ENCODE peak calls at places on chromosomes 7 and 10, in four cellular contexts. X is HCT116, A is endothelial cell of umbilical vein, R is transverse colon. L is an unnamed sample.

GRCh38 chr7:96598421-96598820 is 111.2 kb downstream of the SEM1 start:
- DNase-seq in X (no peak), A (no peak), R (no peak), L (no peak)

GRCh38 chr7:98213296-98213873 is 2.1 kb downstream of the BHLHA15 start:
- DNase-seq in X (no peak), A (no peak), R (no peak), L (no peak)

GRCh38 chr10:69335063-69335587 is 56.8 kb downstream of the HK1 start:
- DNase-seq in X (no peak), A (peak), R (peak), L (no peak)

GRCh38 chr10:29634764-29635625 is at the start of gene SVIL:
- DNase-seq in X (no peak), A (peak), R (peak), L (peak)

GRCh38 chr10:11697718-11698527 is 44.3 kb upstream of the ECHDC3 start:
- DNase-seq in X (no peak), A (no peak), R (no peak), L (no peak)

GRCh38 chr7:21497072-21497471 is 45.8 kb upstream of the DNAH11 start:
- DNase-seq in X (peak), A (no peak), R (no peak), L (no peak)

GRCh38 chr10:48545462-48546145 is 59.3 kb downstream of the ARHGAP22 start:
- DNase-seq in X (no peak), A (no peak), R (no peak), L (no peak)

GRCh38 chr10:21926949-21927348 is 76.6 kb downstream of the DNAJC1 start:
- DNase-seq in X (no peak), A (peak), R (no peak), L (no peak)

GRCh38 chr10:122029503-122030199 is 40.7 kb downstream of the TACC2 start:
- DNase-seq in X (no peak), A (no peak), R (no peak), L (peak)

GRCh38 chr10:89550509-89550908 is 15.1 kb upstream of the SLC16A12 start:
- DNase-seq in X (no peak), A (no peak), R (no peak), L (no peak)

GRCh38 chr10:94363251-94363565 is 469 bp upstream of the NOC3L start:
- DNase-seq in X (no peak), A (no peak), R (no peak), L (no peak)
- TF ChIP-seq CTCF in X (no peak), A (no peak), R (peak), L (no peak)

GRCh38 chr10:4498763-4499251 is 327.2 kb upstream of the AKR1E2 start:
- DNase-seq in X (no peak), A (peak), R (no peak), L (peak)
- TF ChIP-seq POLR2AphosphoS5 in X (no peak), A (no peak), R (no peak), L (peak)

DNA sequence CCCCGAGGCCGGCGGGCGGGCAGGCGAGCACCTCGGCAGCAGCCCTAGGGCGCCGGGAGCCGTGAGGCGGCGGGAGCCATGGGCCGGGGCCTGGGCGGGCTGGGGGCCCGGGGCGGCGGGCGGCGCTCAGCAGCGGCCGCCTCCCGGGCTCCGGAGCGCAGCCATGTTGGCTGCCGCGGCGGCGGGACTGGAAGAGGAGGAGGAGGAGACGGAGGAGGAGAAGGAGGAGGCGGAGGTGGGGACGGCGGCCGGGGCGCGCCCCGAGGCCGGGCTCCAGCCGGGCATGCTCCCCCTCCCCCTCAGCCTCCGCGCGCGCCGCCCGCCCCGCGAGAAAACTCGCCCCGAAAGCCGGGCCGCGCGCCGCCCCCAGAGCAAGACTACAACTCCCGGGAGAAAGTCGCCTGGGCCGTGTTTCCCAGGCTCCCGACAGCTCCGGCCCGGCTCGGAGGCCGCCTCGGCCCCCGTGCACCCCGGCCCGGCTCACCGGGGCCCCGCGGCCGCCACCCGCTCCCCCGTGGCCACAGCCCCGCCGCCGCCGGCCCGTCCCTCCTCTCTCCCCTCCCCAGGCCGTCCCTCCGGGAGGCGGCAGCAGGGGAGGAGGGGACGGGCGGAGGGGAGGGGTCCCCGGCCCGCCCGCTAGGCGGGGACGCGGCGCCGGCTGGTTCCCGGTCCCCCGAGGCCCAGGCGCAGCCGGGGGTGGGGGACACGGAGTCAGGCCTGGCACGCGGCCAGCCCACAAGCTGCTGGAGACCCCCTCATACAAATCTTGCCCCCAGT is at the start of gene DLG5:
- DNase-seq in X (no peak), A (peak), R (peak), L (peak)
- H3K4me3 ChIP-seq in X (peak), A (peak), R (peak), L (peak)

GRCh38 chr7:74585844-74586243 is 71.7 kb upstream of the GTF2I start:
- DNase-seq in X (no peak), A (no peak), R (no peak), L (no peak)

GRCh38 chr7:74582447-74583039 is 75.0 kb upstream of the GTF2I start:
- DNase-seq in X (no peak), A (no peak), R (no peak), L (no peak)

GRCh38 chr7:74586258-74587200 is 71.0 kb upstream of the GTF2I start:
- DNase-seq in X (no peak), A (no peak), R (no peak), L (no peak)

GRCh38 chr7:74583630-74584029 is 73.9 kb upstream of the GTF2I start:
- DNase-seq in X (no peak), A (no peak), R (no peak), L (no peak)

GRCh38 chr7:74584160-74584954 is 73.2 kb upstream of the GTF2I start:
- DNase-seq in X (no peak), A (peak), R (no peak), L (no peak)
- TF ChIP-seq CTCF in X (no peak), A (no peak), R (peak), L (no peak)

DNA sequence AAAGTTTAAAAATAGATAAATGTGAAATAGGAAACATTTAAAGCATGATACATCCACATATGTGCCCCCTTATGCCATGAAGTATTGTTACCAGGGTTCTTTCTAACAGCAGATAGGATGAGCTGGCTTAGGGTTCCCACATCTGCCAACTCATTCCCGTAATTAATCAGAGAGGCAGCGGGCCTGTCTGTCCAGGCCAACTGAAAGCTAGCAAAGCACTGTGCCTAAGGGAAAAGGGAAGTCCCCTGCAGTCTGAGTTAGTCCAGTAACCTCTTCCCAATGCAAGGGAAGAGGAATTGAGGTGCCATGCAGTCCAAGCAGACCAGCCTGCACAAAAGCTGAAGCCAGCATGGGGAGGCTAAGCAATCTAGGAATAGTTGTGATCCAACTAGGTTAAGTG is 18.3 kb upstream of the ZC3HAV1L start:
- DNase-seq in X (no peak), A (no peak), R (no peak), L (no peak)
- TF ChIP-seq POLR2AphosphoS5 in X (no peak), A (no peak), R (no peak), L (no peak)

GRCh38 chr7:143938522-143939243 is 3.6 kb downstream of the OR2F2 start:
- DNase-seq in X (no peak), A (no peak), R (no peak), L (no peak)

GRCh38 chr7:143931739-143932138 is 3.3 kb upstream of the OR2F2 start:
- DNase-seq in X (no peak), A (no peak), R (no peak), L (no peak)

GRCh38 chr7:143929224-143929920 is 5.7 kb upstream of the OR2F2 start:
- DNase-seq in X (no peak), A (no peak), R (no peak), L (no peak)

GRCh38 chr7:143936087-143937009 is 1.3 kb downstream of the OR2F2 start:
- DNase-seq in X (no peak), A (no peak), R (no peak), L (no peak)

GRCh38 chr7:143934526-143935340 is at the start of gene OR2F2:
- DNase-seq in X (no peak), A (no peak), R (no peak), L (no peak)
- H3K4me3 ChIP-seq in X (no peak), A (no peak), R (no peak), L (no peak)

GRCh38 chr10:82267960-82268359 is 393.0 kb downstream of the NRG3 start:
- DNase-seq in X (no peak), A (no peak), R (no peak), L (no peak)
- TF ChIP-seq CTCF in X (no peak), A (no peak), R (no peak), L (no peak)

GRCh38 chr10:3010819-3011422 is 56.4 kb upstream of the PFKP start:
- DNase-seq in X (no peak), A (no peak), R (no peak), L (no peak)

GRCh38 chr10:3009341-3009740 is 58.0 kb upstream of the PFKP start:
- DNase-seq in X (no peak), A (no peak), R (no peak), L (peak)

GRCh38 chr10:3010327-3010726 is 57.0 kb upstream of the PFKP start:
- DNase-seq in X (no peak), A (no peak), R (no peak), L (no peak)

GRCh38 chr10:3006093-3006492 is 61.3 kb upstream of the PFKP start:
- DNase-seq in X (no peak), A (no peak), R (no peak), L (no peak)

DNA sequence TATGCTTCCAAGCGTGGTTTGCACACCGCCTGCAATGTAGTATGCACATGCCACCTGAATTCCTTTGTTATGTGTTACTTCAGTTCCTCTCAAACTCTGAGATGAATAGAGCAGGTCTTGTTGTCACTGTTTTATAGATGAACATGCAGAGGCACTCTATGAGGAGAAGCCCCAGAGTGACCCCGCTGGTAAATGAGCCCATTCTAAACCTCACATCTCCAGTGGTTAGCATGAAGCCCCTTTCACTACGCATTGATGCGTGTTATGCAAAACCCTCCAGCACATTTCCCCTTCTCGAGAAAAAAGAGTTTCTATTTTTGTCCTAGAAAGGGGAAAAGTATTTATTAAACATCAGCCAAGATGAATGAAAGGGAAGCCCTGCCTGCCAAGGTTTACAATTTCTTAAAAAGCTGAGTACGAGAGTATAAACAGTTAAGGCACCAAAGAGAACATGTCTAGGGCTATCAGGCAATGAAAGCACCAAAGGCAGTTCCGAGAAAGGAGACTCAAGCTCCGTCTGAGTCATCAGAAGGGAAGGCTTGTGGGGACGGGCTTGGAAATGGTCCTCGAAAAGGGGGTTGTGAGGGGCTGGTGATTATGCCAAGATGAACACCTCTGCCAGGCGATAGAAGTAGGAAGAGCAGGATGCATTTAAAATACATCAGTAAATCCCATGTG is 58.7 kb upstream of the PFKP start:
- DNase-seq in X (no peak), A (no peak), R (no peak), L (no peak)
- TF ChIP-seq POLR2AphosphoS5 in X (no peak), A (no peak), R (no peak), L (no peak)

DNA sequence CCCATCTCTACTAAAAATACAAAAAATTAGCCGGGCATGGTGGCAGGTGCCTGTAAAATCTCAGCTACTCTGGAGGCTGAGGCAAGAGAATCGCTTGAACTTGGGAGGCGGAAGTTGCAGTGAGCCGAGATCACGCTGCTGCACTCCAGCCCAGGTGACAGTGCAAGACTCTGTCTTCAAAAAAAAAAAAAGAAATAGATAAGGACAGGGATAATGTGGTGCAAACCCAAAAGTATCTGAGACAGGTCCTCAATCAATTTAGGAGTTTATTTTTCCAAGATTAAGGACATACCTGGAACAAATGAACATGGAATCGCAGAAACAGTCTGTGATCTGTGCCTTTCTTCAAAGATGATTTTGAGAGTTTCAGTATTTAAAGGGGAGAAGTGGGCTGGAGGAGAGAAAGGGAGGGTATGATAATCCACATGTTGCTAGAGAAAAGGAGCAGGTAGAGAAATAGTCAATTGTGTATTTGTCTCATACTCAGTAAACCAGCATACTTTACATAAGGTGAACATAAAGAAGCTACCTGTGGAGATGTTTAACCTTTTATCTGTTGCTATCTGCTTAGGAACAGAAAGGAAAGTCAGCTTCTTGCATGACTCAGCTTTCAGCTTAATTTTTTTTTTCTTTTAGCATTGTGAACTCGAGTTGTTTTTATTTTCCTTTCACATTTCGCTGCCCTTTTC is 4.9 kb upstream of the MTPN start:
- DNase-seq in X (no peak), A (no peak), R (no peak), L (no peak)
- H3K4me3 ChIP-seq in X (no peak), A (no peak), R (no peak), L (no peak)